ENCODE peak calls at places on chromosomes 4 and X, in five cellular contexts. L, Q, T, C and W are unnamed samples.

GRCh38 chrX:108396188-108396885 is 41.9 kb downstream of the COL4A6 start:
- DNase-seq in T (no peak), L (no peak), Q (no peak), C (no peak), W (no peak)

GRCh38 chrX:13092455-13092941 is 48.1 kb upstream of the FAM9C start:
- DNase-seq in L (no peak), T (no peak), Q (no peak), C (no peak), W (no peak)

GRCh38 chr4:102612824-102613366 is 111.7 kb downstream of the NFKB1 start:
- DNase-seq in Q (no peak), C (no peak), T (no peak), L (no peak), W (no peak)

GRCh38 chrX:47854474-47854873 is 17.8 kb downstream of the ZNF81 start:
- DNase-seq in C (peak), L (peak), T (no peak), Q (peak), W (no peak)

GRCh38 chrX:53583571-53583970 is 102.9 kb downstream of the HUWE1 start:
- DNase-seq in C (no peak), L (no peak), T (no peak), Q (no peak), W (no peak)

GRCh38 chr4:32884198-32884597 is 2164.0 kb downstream of the PCDH7 start:
- DNase-seq in T (no peak), Q (no peak), C (no peak), L (peak), W (no peak)

GRCh38 chr4:126977306-126977705 is 655.5 kb upstream of the INTU start:
- DNase-seq in Q (peak), C (peak), T (no peak), L (no peak), W (peak)

GRCh38 chrX:43505759-43506158 is 150.3 kb upstream of the MAOA start:
- DNase-seq in L (no peak), C (no peak), T (no peak), Q (no peak), W (no peak)

GRCh38 chr4:2591189-2591588 is 54.7 kb downstream of the FAM193A start:
- DNase-seq in Q (no peak), C (peak), L (peak), T (peak), W (no peak)

GRCh38 chr4:41639291-41639690 is 101.3 kb downstream of the LIMCH1 start:
- DNase-seq in Q (no peak), C (no peak), T (no peak), L (no peak), W (no peak)

GRCh38 chr4:110152386-110152785 is 46.0 kb downstream of the ELOVL6 start:
- DNase-seq in T (no peak), L (no peak), C (no peak), Q (no peak), W (no peak)

GRCh38 chrX:3711331-3711917 is 2.0 kb downstream of the PRKX start:
- DNase-seq in C (peak), Q (peak), L (no peak), T (no peak), W (peak)

GRCh38 chr4:19739101-19739651 is 512.5 kb upstream of the SLIT2 start:
- DNase-seq in Q (no peak), T (no peak), L (peak), C (no peak), W (no peak)

GRCh38 chr4:19735012-19735411 is 516.7 kb upstream of the SLIT2 start:
- DNase-seq in T (no peak), L (peak), C (no peak), Q (no peak), W (no peak)

GRCh38 chr4:19736968-19737756 is 514.5 kb upstream of the SLIT2 start:
- DNase-seq in L (peak), Q (no peak), C (no peak), T (no peak), W (no peak)
- H3K4me3 ChIP-seq in L (no peak), Q (no peak), C (no peak), T (no peak), W (no peak)

DNA sequence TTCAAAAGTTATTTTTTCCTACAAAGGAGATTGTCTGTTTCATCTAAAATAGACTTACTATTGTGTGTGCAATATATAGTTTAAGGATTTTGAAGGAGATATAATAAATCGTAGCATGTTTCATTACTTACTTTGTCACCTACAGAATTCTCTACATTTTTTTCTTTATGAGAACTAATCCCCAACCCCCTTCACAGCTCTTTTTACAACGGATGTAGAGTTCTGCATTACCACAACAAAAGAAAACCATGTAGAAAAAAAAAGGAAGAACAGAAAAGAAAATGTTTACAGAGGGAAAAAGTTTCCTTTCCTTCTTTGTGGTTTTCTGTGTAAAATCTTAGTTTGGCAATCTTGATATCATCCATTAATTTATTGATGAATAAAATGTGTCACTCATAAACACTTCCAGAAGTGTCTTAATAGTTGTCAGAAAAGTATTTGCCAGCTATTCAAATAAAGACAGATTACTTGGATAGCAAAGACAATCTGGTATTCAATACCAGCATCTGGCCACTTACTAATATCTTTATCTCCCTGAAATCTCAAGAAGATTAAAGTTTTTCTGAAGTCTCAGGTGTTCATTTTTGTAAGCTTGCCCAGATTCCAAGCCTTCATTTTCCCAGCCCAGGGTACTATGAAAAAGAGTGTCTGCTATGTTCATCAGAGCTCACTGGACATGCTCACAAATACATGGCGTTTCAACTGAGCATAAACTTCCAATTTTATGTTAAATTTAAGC is 806.8 kb downstream of the PCDH19 start:
- DNase-seq in L (no peak), Q (no peak), T (no peak), C (no peak), W (no peak)
- H3K4me3 ChIP-seq in L (no peak), Q (no peak), T (no peak), C (no peak), W (no peak)

DNA sequence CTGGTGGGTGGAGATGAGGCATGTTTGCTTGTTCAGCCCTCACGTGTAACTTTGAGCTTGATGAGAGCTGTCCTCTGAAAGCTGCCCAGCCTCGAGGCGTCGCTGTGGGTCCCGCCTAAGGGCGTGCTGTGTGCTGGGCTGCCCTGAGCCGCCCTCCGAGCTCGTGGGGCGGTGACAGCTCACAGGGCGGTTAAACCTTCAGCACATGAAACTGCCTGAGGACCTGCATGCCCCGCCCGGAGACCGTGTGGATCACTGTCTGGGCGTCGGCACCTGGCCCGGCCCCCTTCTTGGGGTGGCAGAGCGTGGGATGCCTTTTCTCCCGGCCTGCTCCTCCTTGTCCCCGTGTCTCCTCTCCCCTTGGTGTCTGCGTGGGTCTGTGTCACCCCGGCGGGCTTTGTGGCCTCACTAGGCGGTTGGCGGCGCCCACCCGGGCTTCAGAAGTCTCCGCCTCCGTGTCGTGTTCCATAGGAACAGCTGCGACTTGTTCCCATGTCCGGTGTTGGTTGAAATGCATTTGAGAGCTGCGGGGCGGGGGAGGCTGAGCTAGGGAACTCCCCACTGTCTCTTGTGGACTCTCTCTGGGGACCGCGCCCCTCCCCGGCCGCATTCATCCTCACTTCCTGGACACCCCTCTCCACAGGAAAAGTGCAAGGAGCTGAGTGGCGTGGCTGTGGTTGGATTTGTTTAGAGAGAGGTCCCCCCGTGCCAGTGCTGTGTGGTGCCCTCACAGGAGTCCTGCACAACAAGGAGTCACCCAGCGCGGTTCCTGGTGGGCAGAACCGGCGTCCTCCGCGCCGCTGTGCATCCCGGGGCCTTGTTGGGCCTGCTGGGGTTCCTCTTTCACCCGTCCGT is 6.8 kb downstream of the AKAP17A start:
- DNase-seq in L (no peak), Q (no peak), T (no peak), C (no peak), W (no peak)
- H3K4me3 ChIP-seq in L (no peak), Q (no peak), T (no peak), C (no peak), W (no peak)

GRCh38 chr4:150090836-150091235 is 12.6 kb downstream of the DCLK2 start:
- DNase-seq in T (no peak), Q (no peak), C (no peak), L (peak), W (no peak)

GRCh38 chr4:150089732-150090131 is 11.5 kb downstream of the DCLK2 start:
- DNase-seq in L (no peak), C (no peak), Q (no peak), T (no peak), W (no peak)

GRCh38 chr4:150098214-150098613 is 20.0 kb downstream of the DCLK2 start:
- DNase-seq in L (no peak), C (no peak), Q (no peak), T (no peak), W (no peak)

GRCh38 chr4:150096625-150097024 is 18.4 kb downstream of the DCLK2 start:
- DNase-seq in T (no peak), C (no peak), Q (no peak), L (no peak), W (no peak)

DNA sequence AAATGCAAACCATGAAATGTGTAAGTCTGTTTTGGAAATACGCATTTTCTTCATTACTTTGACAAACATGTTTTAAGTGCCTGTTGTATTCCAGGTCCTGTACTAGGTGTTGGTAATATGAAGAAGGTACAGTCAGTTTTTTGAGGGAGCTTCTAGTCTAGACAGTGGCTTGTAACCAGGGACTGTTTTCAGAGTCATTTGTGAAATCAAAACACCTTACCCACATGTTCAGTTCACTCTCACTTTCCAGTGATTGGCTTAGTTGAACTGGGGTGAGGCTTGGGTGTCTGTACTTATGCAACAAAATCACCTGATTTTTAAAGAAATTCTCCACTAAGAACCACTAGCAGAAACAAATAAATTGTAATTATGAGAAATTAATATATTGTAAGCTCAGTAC is 16.4 kb downstream of the DCLK2 start:
- DNase-seq in L (no peak), T (no peak), Q (no peak), C (no peak), W (no peak)
- H3K4me3 ChIP-seq in L (no peak), T (no peak), Q (no peak), C (no peak), W (no peak)

GRCh38 chrX:97563531-97564133 is 679.9 kb downstream of the RPA4 start:
- DNase-seq in T (peak), C (no peak), L (peak), Q (peak), W (peak)
- H3K4me3 ChIP-seq in T (no peak), C (no peak), L (peak), Q (peak), W (peak)

DNA sequence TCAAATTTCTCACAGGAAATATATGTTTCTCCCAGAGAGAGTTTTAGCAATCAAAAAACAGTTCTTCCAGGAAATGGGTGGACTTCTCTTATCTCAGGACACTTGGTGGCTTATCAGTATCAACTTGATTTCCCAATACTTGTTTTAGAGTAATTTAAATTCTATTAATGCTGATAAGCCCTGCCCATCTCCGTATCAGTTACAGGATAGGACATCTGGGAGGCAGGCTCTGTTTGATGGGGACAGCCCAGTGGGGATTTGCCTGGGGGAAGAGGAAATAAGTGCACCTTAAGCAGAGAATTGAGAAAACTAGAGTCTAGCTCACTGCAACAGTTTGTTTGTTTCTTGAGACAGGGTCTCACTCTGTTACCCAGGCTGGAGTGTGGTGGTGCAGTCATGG is 43.2 kb upstream of the PDGFRA start:
- DNase-seq in T (no peak), L (no peak), Q (no peak), C (no peak), W (no peak)
- H3K4me3 ChIP-seq in T (no peak), L (no peak), Q (no peak), C (no peak), W (no peak)